ENCODE peak calls at places on chromosomes 11 and 22, in four cellular contexts. One of them, this sample, is unnamed. For H3K27me3 and H3K4me1, the result is how much of the 10 kb centered on the place peaks cover.

GRCh38 chr11:117256573-117256972 is 24.1 kb downstream of the RNF214 start:
- DNase-seq in tibial artery: no peak
- DNase-seq in GM12878: no peak
- DNase-seq in fibroblast of lung: peak
- DNase-seq in this sample: no peak

GRCh38 chr11:117172678-117173421 is 5.7 kb upstream of the SIDT2 start:
- DNase-seq in tibial artery: no peak
- DNase-seq in GM12878: no peak
- DNase-seq in fibroblast of lung: no peak
- DNase-seq in this sample: no peak

GRCh38 chr11:77152846-77153245 is 24.8 kb downstream of the MYO7A start:
- DNase-seq in fibroblast of lung: peak
- DNase-seq in GM12878: no peak
- DNase-seq in tibial artery: no peak
- DNase-seq in this sample: no peak

GRCh38 chr11:75301131-75301530 is 50.3 kb downstream of the ARRB1 start:
- DNase-seq in tibial artery: no peak
- DNase-seq in fibroblast of lung: no peak
- DNase-seq in GM12878: no peak
- DNase-seq in this sample: no peak

GRCh38 chr22:36375071-36375980 is 12.4 kb downstream of the MYH9 start:
- DNase-seq in GM12878: no peak
- DNase-seq in tibial artery: no peak
- DNase-seq in fibroblast of lung: no peak
- DNase-seq in this sample: no peak

GRCh38 chr11:102171101-102171500 is 60.9 kb downstream of the YAP1 start:
- DNase-seq in tibial artery: no peak
- DNase-seq in fibroblast of lung: peak
- DNase-seq in GM12878: no peak
- DNase-seq in this sample: no peak

GRCh38 chr11:120869097-120869496 is 154.8 kb upstream of the TBCEL start:
- DNase-seq in fibroblast of lung: no peak
- DNase-seq in tibial artery: no peak
- DNase-seq in GM12878: no peak
- DNase-seq in this sample: no peak

GRCh38 chr11:44730775-44731174 is 4.0 kb downstream of the TSPAN18 start:
- DNase-seq in GM12878: no peak
- DNase-seq in tibial artery: no peak
- DNase-seq in fibroblast of lung: no peak
- DNase-seq in this sample: no peak

GRCh38 chr11:71171576-71171975 is 80.8 kb downstream of the SHANK2 start:
- DNase-seq in tibial artery: no peak
- DNase-seq in fibroblast of lung: no peak
- DNase-seq in GM12878: no peak
- DNase-seq in this sample: no peak

GRCh38 chr22:32396746-32397145 is 15.3 kb downstream of the RTCB start:
- DNase-seq in GM12878: no peak
- DNase-seq in fibroblast of lung: peak
- DNase-seq in tibial artery: no peak
- DNase-seq in this sample: no peak

GRCh38 chr22:20025401-20026203 is 4.7 kb downstream of the TANGO2 start:
- DNase-seq in tibial artery: no peak
- DNase-seq in GM12878: no peak
- DNase-seq in fibroblast of lung: no peak
- DNase-seq in this sample: no peak

GRCh38 chr22:24427500-24428164 is at the start of gene ADORA2A:
- DNase-seq in tibial artery: no peak
- DNase-seq in fibroblast of lung: no peak
- DNase-seq in GM12878: peak
- DNase-seq in this sample: no peak

GRCh38 chr22:31192513-31192912 is 19.6 kb upstream of the LIMK2 start:
- DNase-seq in tibial artery: no peak
- DNase-seq in fibroblast of lung: no peak
- DNase-seq in GM12878: no peak
- DNase-seq in this sample: no peak

GRCh38 chr22:25282346-25282670 is 62.9 kb downstream of the CRYBB2 start:
- DNase-seq in fibroblast of lung: no peak
- DNase-seq in GM12878: no peak
- DNase-seq in tibial artery: no peak
- DNase-seq in this sample: no peak

GRCh38 chr11:80085563-80085962 is 644.7 kb upstream of the TENM4 start:
- DNase-seq in GM12878: no peak
- DNase-seq in fibroblast of lung: no peak
- DNase-seq in tibial artery: no peak
- DNase-seq in this sample: no peak

GRCh38 chr22:39431216-39431801 is 25.5 kb upstream of the MGAT3 start:
- DNase-seq in tibial artery: no peak
- DNase-seq in GM12878: no peak
- DNase-seq in fibroblast of lung: no peak
- DNase-seq in this sample: no peak

GRCh38 chr11:112656772-112657428 is 304.3 kb upstream of the NCAM1 start:
- DNase-seq in tibial artery: no peak
- DNase-seq in GM12878: peak
- DNase-seq in fibroblast of lung: peak
- DNase-seq in this sample: no peak

GRCh38 chr22:41949297-41949965 is 2.5 kb upstream of the CENPM start:
- DNase-seq in tibial artery: no peak
- DNase-seq in fibroblast of lung: no peak
- DNase-seq in GM12878: no peak
- DNase-seq in this sample: no peak

GRCh38 chr22:26617251-26618199 is at the start of gene CRYBB1:
- DNase-seq in tibial artery: peak
- DNase-seq in GM12878: no peak
- DNase-seq in fibroblast of lung: no peak
- DNase-seq in this sample: no peak

GRCh38 chr22:49911881-49912625 is 6.2 kb downstream of the ALG12 start:
- DNase-seq in GM12878: no peak
- DNase-seq in fibroblast of lung: no peak
- DNase-seq in tibial artery: no peak
- DNase-seq in this sample: no peak

GRCh38 chr11:119843760-119844330 is 114.8 kb upstream of the NECTIN1 start:
- DNase-seq in GM12878: no peak
- DNase-seq in tibial artery: no peak
- DNase-seq in fibroblast of lung: peak
- DNase-seq in this sample: no peak

GRCh38 chr11:68583047-68583446 is 101.3 kb upstream of the GAL start:
- DNase-seq in tibial artery: no peak
- DNase-seq in GM12878: no peak
- DNase-seq in fibroblast of lung: peak
- DNase-seq in this sample: no peak

GRCh38 chr22:40855104-40855959 is 1.1 kb downstream of the ST13 start:
- DNase-seq in GM12878: no peak
- DNase-seq in tibial artery: peak
- DNase-seq in fibroblast of lung: peak
- DNase-seq in this sample: no peak

GRCh38 chr22:32591620-32592019 is 117.0 kb downstream of the FBXO7 start:
- DNase-seq in tibial artery: no peak
- DNase-seq in fibroblast of lung: peak
- DNase-seq in GM12878: no peak
- DNase-seq in this sample: no peak

GRCh38 chr11:66363805-66364535 is 7.6 kb downstream of the SLC29A2 start:
- DNase-seq in fibroblast of lung: no peak
- DNase-seq in tibial artery: no peak
- DNase-seq in GM12878: no peak
- DNase-seq in this sample: no peak

GRCh38 chr11:134976540-134976939 is 564.5 kb upstream of the B3GAT1 start:
- DNase-seq in tibial artery: no peak
- DNase-seq in fibroblast of lung: no peak
- DNase-seq in GM12878: no peak
- DNase-seq in this sample: no peak

GRCh38 chr22:35630387-35630793 is 13.3 kb upstream of the MB start:
- DNase-seq in fibroblast of lung: peak
- DNase-seq in GM12878: no peak
- DNase-seq in tibial artery: no peak
- DNase-seq in this sample: no peak

GRCh38 chr11:41536001-41536568 is 76.6 kb upstream of the LRRC4C start:
- DNase-seq in fibroblast of lung: no peak
- DNase-seq in GM12878: no peak
- DNase-seq in tibial artery: no peak
- DNase-seq in this sample: no peak

GRCh38 chr11:9091044-9091936 is at the start of gene SCUBE2:
- DNase-seq in tibial artery: no peak
- DNase-seq in GM12878: no peak
- DNase-seq in fibroblast of lung: no peak
- DNase-seq in this sample: no peak

GRCh38 chr11:128627666-128628342 is 40.4 kb upstream of the ETS1 start:
- DNase-seq in tibial artery: no peak
- DNase-seq in GM12878: no peak
- DNase-seq in fibroblast of lung: no peak
- DNase-seq in this sample: peak

GRCh38 chr11:20021212-20021611 is 139.1 kb downstream of the DBX1 start:
- DNase-seq in fibroblast of lung: no peak
- DNase-seq in GM12878: no peak
- DNase-seq in tibial artery: no peak
- DNase-seq in this sample: no peak

GRCh38 chr11:79794484-79795393 is 353.9 kb upstream of the TENM4 start:
- DNase-seq in tibial artery: no peak
- DNase-seq in fibroblast of lung: no peak
- DNase-seq in GM12878: no peak
- DNase-seq in this sample: no peak

GRCh38 chr11:101576536-101576935 is 7.3 kb downstream of the TRPC6 start:
- DNase-seq in fibroblast of lung: no peak
- DNase-seq in GM12878: no peak
- DNase-seq in tibial artery: no peak
- DNase-seq in this sample: no peak

GRCh38 chr11:30432716-30433115 is 109.8 kb downstream of the ARL14EP start:
- DNase-seq in GM12878: no peak
- DNase-seq in fibroblast of lung: no peak
- DNase-seq in tibial artery: no peak
- DNase-seq in this sample: no peak

GRCh38 chr11:70482529-70482917 is 84.2 kb downstream of the CTTN start:
- DNase-seq in GM12878: no peak
- DNase-seq in fibroblast of lung: peak
- DNase-seq in tibial artery: no peak
- DNase-seq in this sample: no peak

GRCh38 chr11:35424157-35424945 is 5.0 kb upstream of the SLC1A2 start:
- DNase-seq in tibial artery: no peak
- DNase-seq in fibroblast of lung: peak
- DNase-seq in GM12878: no peak
- DNase-seq in this sample: no peak

GRCh38 chr22:17171313-17172171 is 12.5 kb upstream of the HDHD5 start:
- DNase-seq in GM12878: no peak
- DNase-seq in fibroblast of lung: peak
- DNase-seq in tibial artery: peak
- DNase-seq in this sample: no peak
- H3K27me3 ChIP-seq in GM12878: under half
- H3K27me3 ChIP-seq in fibroblast of lung: under half
- H3K27me3 ChIP-seq in tibial artery: under half
- H3K27me3 ChIP-seq in this sample: under half

GRCh38 chr11:13378316-13378715 is 84.7 kb downstream of the BTBD10 start:
- DNase-seq in fibroblast of lung: no peak
- DNase-seq in GM12878: no peak
- DNase-seq in tibial artery: no peak
- DNase-seq in this sample: no peak
- H3K27ac ChIP-seq in fibroblast of lung: no peak
- H3K27ac ChIP-seq in GM12878: no peak
- H3K27ac ChIP-seq in tibial artery: no peak
- H3K27ac ChIP-seq in this sample: no peak

GRCh38 chr11:842370-843002 is at the start of the genes POLR2L and TSPAN4:
- DNase-seq in GM12878: no peak
- DNase-seq in fibroblast of lung: peak
- DNase-seq in tibial artery: peak
- DNase-seq in this sample: no peak

GRCh38 chr11:843086-843704 is 543 bp downstream of the TSPAN4 start:
- DNase-seq in fibroblast of lung: no peak
- DNase-seq in GM12878: no peak
- DNase-seq in tibial artery: no peak
- DNase-seq in this sample: no peak

GRCh38 chr11:843818-844692 is 1.4 kb downstream of the TSPAN4 start:
- DNase-seq in tibial artery: peak
- DNase-seq in GM12878: no peak
- DNase-seq in fibroblast of lung: peak
- DNase-seq in this sample: no peak

GRCh38 chr11:839875-840617 is 2.3 kb downstream of the POLR2L start:
- DNase-seq in tibial artery: no peak
- DNase-seq in fibroblast of lung: no peak
- DNase-seq in GM12878: no peak
- DNase-seq in this sample: no peak

GRCh38 chr11:841981-842369 is 354 bp downstream of the POLR2L start:
- DNase-seq in GM12878: no peak
- DNase-seq in tibial artery: no peak
- DNase-seq in fibroblast of lung: no peak
- DNase-seq in this sample: no peak
- H3K4me1 ChIP-seq in GM12878: under half
- H3K4me1 ChIP-seq in tibial artery: half or more
- H3K4me1 ChIP-seq in fibroblast of lung: under half
- H3K4me1 ChIP-seq in this sample: half or more

GRCh38 chr22:43113516-43114251 is 3.1 kb downstream of the BIK start:
- DNase-seq in fibroblast of lung: no peak
- DNase-seq in tibial artery: no peak
- DNase-seq in GM12878: no peak
- DNase-seq in this sample: no peak
- H3K27me3 ChIP-seq in fibroblast of lung: under half
- H3K27me3 ChIP-seq in tibial artery: half or more
- H3K27me3 ChIP-seq in GM12878: under half
- H3K27me3 ChIP-seq in this sample: under half

DNA sequence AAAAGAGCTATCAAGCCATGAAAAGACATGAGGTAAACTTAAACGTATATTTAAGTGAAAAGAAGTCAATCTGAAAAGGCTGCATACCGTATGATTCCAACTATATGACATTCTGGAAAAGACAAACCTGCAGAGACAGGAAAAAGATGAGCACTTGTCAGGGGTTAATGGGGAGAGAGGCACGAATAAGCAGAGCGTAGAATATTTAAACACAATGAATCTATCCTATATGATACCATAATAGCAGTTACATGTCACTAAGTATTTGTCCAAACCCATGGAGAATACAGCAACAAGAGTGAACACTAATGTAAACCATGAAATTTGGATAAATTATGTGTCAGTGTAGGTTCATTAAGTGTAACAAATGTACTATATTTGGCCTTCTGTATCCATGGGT is 560.3 kb upstream of the ANO3 start:
- DNase-seq in tibial artery: no peak
- DNase-seq in fibroblast of lung: no peak
- DNase-seq in GM12878: no peak
- DNase-seq in this sample: no peak
- H3K27ac ChIP-seq in tibial artery: no peak
- H3K27ac ChIP-seq in fibroblast of lung: no peak
- H3K27ac ChIP-seq in GM12878: no peak
- H3K27ac ChIP-seq in this sample: no peak

GRCh38 chr11:3786781-3787428 is 10.4 kb downstream of the NUP98 start:
- DNase-seq in fibroblast of lung: peak
- DNase-seq in GM12878: no peak
- DNase-seq in tibial artery: no peak
- DNase-seq in this sample: no peak

GRCh38 chr11:3781423-3781822 is 15.9 kb downstream of the NUP98 start:
- DNase-seq in tibial artery: no peak
- DNase-seq in fibroblast of lung: peak
- DNase-seq in GM12878: no peak
- DNase-seq in this sample: no peak

GRCh38 chr11:3782963-3783362 is 14.4 kb downstream of the NUP98 start:
- DNase-seq in GM12878: no peak
- DNase-seq in fibroblast of lung: no peak
- DNase-seq in tibial artery: no peak
- DNase-seq in this sample: no peak
- H3K4me1 ChIP-seq in GM12878: under half
- H3K4me1 ChIP-seq in fibroblast of lung: under half
- H3K4me1 ChIP-seq in tibial artery: under half
- H3K4me1 ChIP-seq in this sample: under half

This sample was measured in vagina.